ENCODE peak calls at places on chromosome 4, in six cellular contexts. D is NCI-H526 treated with DMSO at 0.1 percent for 48 hours, U is uterus, X is AG10803, J is COR-L47, G is cardiac muscle cell. C is an unnamed sample.

GRCh38 chr4:98546910-98547544 is 111.4 kb downstream of the TSPAN5 start:
- DNase-seq in D (no peak), U (peak; percentile 65), X (peak; percentile 83), J (no peak), G (peak; percentile 86), C (peak; percentile 73)

GRCh38 chr4:82553020-82553419 is 8.8 kb downstream of the TMEM150C start:
- DNase-seq in D (no peak), U (no peak), X (no peak), J (no peak), G (no peak), C (no peak)

GRCh38 chr4:141158219-141158618 is 24.9 kb upstream of the RNF150 start:
- DNase-seq in D (no peak), U (no peak), X (peak; percentile 56), J (peak; percentile 22), G (peak; percentile 63), C (peak; percentile 58)

GRCh38 chr4:166655231-166655630 is 579.1 kb downstream of the SPOCK3 start:
- DNase-seq in D (no peak), U (no peak), X (no peak), J (no peak), G (no peak), C (no peak)

GRCh38 chr4:112521123-112522116 is 5.4 kb upstream of the NEUROG2 start:
- DNase-seq in D (no peak), U (no peak), X (no peak), J (no peak), G (no peak), C (no peak)

GRCh38 chr4:112111306-112111705 is 33.9 kb upstream of the FAM241A start:
- DNase-seq in D (no peak), U (no peak), X (no peak), J (no peak), G (no peak), C (no peak)

GRCh38 chr4:189062047-189062820 is 878.4 kb upstream of the FRG1 start:
- DNase-seq in D (no peak), U (no peak), X (no peak), J (no peak), G (no peak), C (no peak)

GRCh38 chr4:75542824-75543223 is 13.0 kb upstream of the ODAPH start:
- DNase-seq in D (no peak), U (no peak), X (peak; percentile 65), J (no peak), G (peak; percentile 9), C (peak; percentile 78)

GRCh38 chr4:179521937-179522336 is 2079.7 kb upstream of the AGA start:
- DNase-seq in D (no peak), U (no peak), X (no peak), J (no peak), G (no peak), C (no peak)

GRCh38 chr4:26217961-26218676 is 102.7 kb upstream of the RBPJ start:
- DNase-seq in D (no peak), U (no peak), X (peak; percentile 68), J (no peak), G (no peak), C (no peak)

GRCh38 chr4:2449051-2449450 is 19.9 kb upstream of the RNF4 start:
- DNase-seq in D (no peak), U (no peak), X (no peak), J (no peak), G (no peak), C (no peak)

GRCh38 chr4:170682511-170682910 is 592.8 kb upstream of the AADAT start:
- DNase-seq in D (no peak), U (no peak), X (no peak), J (no peak), G (no peak), C (no peak)

GRCh38 chr4:103415801-103416200 is 217.7 kb upstream of the CENPE start:
- DNase-seq in D (no peak), U (no peak), X (no peak), J (no peak), G (no peak), C (no peak)

GRCh38 chr4:74531952-74532794 is 87.2 kb downstream of the AREG start:
- DNase-seq in D (peak; percentile 2), U (no peak), X (peak; percentile 85), J (peak; percentile 58), G (peak; percentile 94), C (peak; percentile 89)

GRCh38 chr4:115190529-115190928 is 77.1 kb upstream of the NDST4 start:
- DNase-seq in D (no peak), U (no peak), X (no peak), J (no peak), G (no peak), C (no peak)

GRCh38 chr4:47473351-47473750 is 9.8 kb upstream of the COMMD8 start:
- DNase-seq in D (no peak), U (no peak), X (no peak), J (no peak), G (no peak), C (no peak)

GRCh38 chr4:108674356-108674977 is 24.1 kb downstream of the OSTC start:
- DNase-seq in D (no peak), U (no peak), X (no peak), J (no peak), G (no peak), C (no peak)

GRCh38 chr4:141731481-141731880 is 95.1 kb downstream of the IL15 start:
- DNase-seq in D (no peak), U (no peak), X (no peak), J (no peak), G (no peak), C (peak; percentile 32)

GRCh38 chr4:36159208-36159607 is 85.1 kb downstream of the ARAP2 start:
- DNase-seq in D (no peak), U (no peak), X (no peak), J (no peak), G (no peak), C (no peak)

GRCh38 chr4:41538017-41538733 is at the start of gene LIMCH1:
- DNase-seq in D (no peak), U (peak; percentile 40), X (peak; percentile 54), J (no peak), G (no peak), C (peak; percentile 10)